ENCODE peak calls at places on chromosomes 5 and 9, in seven cellular contexts. One of them, this sample, is unnamed.

GRCh38 chr9:137114220-137114612 is 317 bp downstream of the DPP7 start:
- DNase-seq in kidney glomerular epithelial cell: no peak
- DNase-seq in T47D: no peak
- DNase-seq in SK-MEL-5: no peak
- DNase-seq in GM13976: peak
- DNase-seq in naive thymus-derived CD8-positive, alpha-beta T cell: no peak
- DNase-seq in PC-3: no peak
- DNase-seq in this sample: no peak

GRCh38 chr9:5630038-5630507 is 1.2 kb downstream of the RIC1 start:
- DNase-seq in kidney glomerular epithelial cell: peak
- DNase-seq in T47D: no peak
- DNase-seq in SK-MEL-5: peak
- DNase-seq in GM13976: no peak
- DNase-seq in naive thymus-derived CD8-positive, alpha-beta T cell: no peak
- DNase-seq in PC-3: peak
- DNase-seq in this sample: peak

GRCh38 chr5:94618029-94618492 is 343 bp downstream of the KIAA0825 start:
- DNase-seq in kidney glomerular epithelial cell: peak
- DNase-seq in T47D: peak
- DNase-seq in SK-MEL-5: peak
- DNase-seq in GM13976: peak
- DNase-seq in naive thymus-derived CD8-positive, alpha-beta T cell: peak
- DNase-seq in PC-3: peak
- DNase-seq in this sample: peak

GRCh38 chr9:130689937-130690700 is 3.5 kb upstream of the EXOSC2 start:
- DNase-seq in kidney glomerular epithelial cell: peak
- DNase-seq in T47D: peak
- DNase-seq in SK-MEL-5: peak
- DNase-seq in GM13976: peak
- DNase-seq in naive thymus-derived CD8-positive, alpha-beta T cell: no peak
- DNase-seq in PC-3: peak
- DNase-seq in this sample: peak

GRCh38 chr5:170006016-170006415 is 25.7 kb upstream of the INSYN2B start:
- DNase-seq in kidney glomerular epithelial cell: no peak
- DNase-seq in T47D: no peak
- DNase-seq in SK-MEL-5: no peak
- DNase-seq in GM13976: no peak
- DNase-seq in naive thymus-derived CD8-positive, alpha-beta T cell: no peak
- DNase-seq in PC-3: no peak
- DNase-seq in this sample: peak

GRCh38 chr9:69822091-69822750 is 1.6 kb downstream of the CFAP95 start:
- DNase-seq in kidney glomerular epithelial cell: peak
- DNase-seq in T47D: no peak
- DNase-seq in SK-MEL-5: peak
- DNase-seq in GM13976: peak
- DNase-seq in naive thymus-derived CD8-positive, alpha-beta T cell: no peak
- DNase-seq in PC-3: no peak
- DNase-seq in this sample: peak

GRCh38 chr5:135973323-135974018 is 18.7 kb upstream of the LECT2 start:
- DNase-seq in kidney glomerular epithelial cell: no peak
- DNase-seq in T47D: no peak
- DNase-seq in SK-MEL-5: no peak
- DNase-seq in GM13976: no peak
- DNase-seq in naive thymus-derived CD8-positive, alpha-beta T cell: no peak
- DNase-seq in PC-3: no peak
- DNase-seq in this sample: peak

GRCh38 chr9:126411948-126412284 is 85.3 kb downstream of the MVB12B start:
- DNase-seq in kidney glomerular epithelial cell: no peak
- DNase-seq in T47D: no peak
- DNase-seq in SK-MEL-5: no peak
- DNase-seq in GM13976: no peak
- DNase-seq in naive thymus-derived CD8-positive, alpha-beta T cell: no peak
- DNase-seq in PC-3: no peak
- DNase-seq in this sample: no peak

GRCh38 chr5:135242496-135243193 is 156.4 kb downstream of the MACROH2A1 start:
- DNase-seq in kidney glomerular epithelial cell: no peak
- DNase-seq in T47D: no peak
- DNase-seq in SK-MEL-5: no peak
- DNase-seq in GM13976: no peak
- DNase-seq in naive thymus-derived CD8-positive, alpha-beta T cell: peak
- DNase-seq in PC-3: no peak
- DNase-seq in this sample: no peak

GRCh38 chr9:19255821-19256220 is 25.3 kb downstream of the DENND4C start:
- DNase-seq in kidney glomerular epithelial cell: no peak
- DNase-seq in T47D: no peak
- DNase-seq in SK-MEL-5: no peak
- DNase-seq in GM13976: no peak
- DNase-seq in naive thymus-derived CD8-positive, alpha-beta T cell: no peak
- DNase-seq in PC-3: no peak
- DNase-seq in this sample: no peak

GRCh38 chr5:172773481-172774469 is 2.8 kb upstream of the DUSP1 start:
- DNase-seq in kidney glomerular epithelial cell: no peak
- DNase-seq in T47D: no peak
- DNase-seq in SK-MEL-5: no peak
- DNase-seq in GM13976: no peak
- DNase-seq in naive thymus-derived CD8-positive, alpha-beta T cell: no peak
- DNase-seq in PC-3: no peak
- DNase-seq in this sample: peak

GRCh38 chr9:89593776-89594427 is 10.9 kb upstream of the GADD45G start:
- DNase-seq in kidney glomerular epithelial cell: no peak
- DNase-seq in T47D: peak
- DNase-seq in SK-MEL-5: peak
- DNase-seq in GM13976: peak
- DNase-seq in naive thymus-derived CD8-positive, alpha-beta T cell: peak
- DNase-seq in PC-3: peak
- DNase-seq in this sample: peak

GRCh38 chr5:39760385-39761198 is 335.8 kb upstream of the DAB2 start:
- DNase-seq in kidney glomerular epithelial cell: peak
- DNase-seq in T47D: no peak
- DNase-seq in SK-MEL-5: peak
- DNase-seq in GM13976: no peak
- DNase-seq in naive thymus-derived CD8-positive, alpha-beta T cell: no peak
- DNase-seq in PC-3: peak
- DNase-seq in this sample: peak

GRCh38 chr9:106284300-106284699 is 578.7 kb upstream of the ZNF462 start:
- DNase-seq in kidney glomerular epithelial cell: no peak
- DNase-seq in T47D: peak
- DNase-seq in SK-MEL-5: peak
- DNase-seq in GM13976: no peak
- DNase-seq in naive thymus-derived CD8-positive, alpha-beta T cell: no peak
- DNase-seq in PC-3: peak
- DNase-seq in this sample: no peak

GRCh38 chr9:69671904-69672827 is at the start of gene APBA1:
- DNase-seq in kidney glomerular epithelial cell: no peak
- DNase-seq in T47D: peak
- DNase-seq in SK-MEL-5: peak
- DNase-seq in GM13976: peak
- DNase-seq in naive thymus-derived CD8-positive, alpha-beta T cell: peak
- DNase-seq in PC-3: no peak
- DNase-seq in this sample: no peak

GRCh38 chr5:79800979-79801827 is 111.6 kb downstream of the CMYA5 start:
- DNase-seq in kidney glomerular epithelial cell: no peak
- DNase-seq in T47D: no peak
- DNase-seq in SK-MEL-5: no peak
- DNase-seq in GM13976: no peak
- DNase-seq in naive thymus-derived CD8-positive, alpha-beta T cell: no peak
- DNase-seq in PC-3: no peak
- DNase-seq in this sample: peak

GRCh38 chr9:88056876-88057275 is 81.4 kb downstream of the SPATA31C2 start:
- DNase-seq in kidney glomerular epithelial cell: peak
- DNase-seq in T47D: no peak
- DNase-seq in SK-MEL-5: no peak
- DNase-seq in GM13976: no peak
- DNase-seq in naive thymus-derived CD8-positive, alpha-beta T cell: no peak
- DNase-seq in PC-3: peak
- DNase-seq in this sample: peak

GRCh38 chr5:103919526-103919925 is 356.9 kb upstream of the NUDT12 start:
- DNase-seq in kidney glomerular epithelial cell: peak
- DNase-seq in T47D: no peak
- DNase-seq in SK-MEL-5: no peak
- DNase-seq in GM13976: no peak
- DNase-seq in naive thymus-derived CD8-positive, alpha-beta T cell: no peak
- DNase-seq in PC-3: no peak
- DNase-seq in this sample: peak

GRCh38 chr9:125509476-125509875 is 197.5 kb downstream of the MAPKAP1 start:
- DNase-seq in kidney glomerular epithelial cell: no peak
- DNase-seq in T47D: no peak
- DNase-seq in SK-MEL-5: no peak
- DNase-seq in GM13976: no peak
- DNase-seq in naive thymus-derived CD8-positive, alpha-beta T cell: no peak
- DNase-seq in PC-3: no peak
- DNase-seq in this sample: no peak

GRCh38 chr9:83620841-83621636 is 1.9 kb upstream of the IDNK start:
- DNase-seq in kidney glomerular epithelial cell: peak
- DNase-seq in T47D: no peak
- DNase-seq in SK-MEL-5: peak
- DNase-seq in GM13976: peak
- DNase-seq in naive thymus-derived CD8-positive, alpha-beta T cell: no peak
- DNase-seq in PC-3: peak
- DNase-seq in this sample: peak

GRCh38 chr5:34762321-34762871 is 76.6 kb upstream of the TTC23L start:
- DNase-seq in kidney glomerular epithelial cell: no peak
- DNase-seq in T47D: no peak
- DNase-seq in SK-MEL-5: no peak
- DNase-seq in GM13976: no peak
- DNase-seq in naive thymus-derived CD8-positive, alpha-beta T cell: no peak
- DNase-seq in PC-3: no peak
- DNase-seq in this sample: no peak

GRCh38 chr9:19416143-19416542 is 7.3 kb downstream of the ACER2 start:
- DNase-seq in kidney glomerular epithelial cell: no peak
- DNase-seq in T47D: no peak
- DNase-seq in SK-MEL-5: no peak
- DNase-seq in GM13976: no peak
- DNase-seq in naive thymus-derived CD8-positive, alpha-beta T cell: no peak
- DNase-seq in PC-3: no peak
- DNase-seq in this sample: no peak

GRCh38 chr5:150058480-150059126 is 27.8 kb downstream of the CSF1R start:
- DNase-seq in kidney glomerular epithelial cell: peak
- DNase-seq in T47D: no peak
- DNase-seq in SK-MEL-5: no peak
- DNase-seq in GM13976: peak
- DNase-seq in naive thymus-derived CD8-positive, alpha-beta T cell: no peak
- DNase-seq in PC-3: peak
- DNase-seq in this sample: peak

GRCh38 chr5:78295035-78295961 is 800 bp upstream of the AP3B1 start:
- DNase-seq in kidney glomerular epithelial cell: no peak
- DNase-seq in T47D: peak
- DNase-seq in SK-MEL-5: peak
- DNase-seq in GM13976: peak
- DNase-seq in naive thymus-derived CD8-positive, alpha-beta T cell: peak
- DNase-seq in PC-3: peak
- DNase-seq in this sample: peak

GRCh38 chr9:35852267-35852815 is 17.9 kb downstream of the OR13J1 start:
- DNase-seq in kidney glomerular epithelial cell: no peak
- DNase-seq in T47D: no peak
- DNase-seq in SK-MEL-5: no peak
- DNase-seq in GM13976: no peak
- DNase-seq in naive thymus-derived CD8-positive, alpha-beta T cell: no peak
- DNase-seq in PC-3: no peak
- DNase-seq in this sample: no peak

This sample was measured in renal cortical epithelial cell.